ENCODE peak calls at places on chromosome 4, in four cellular contexts. I is kidney, Z is A549, T is ascending aorta. Q is an unnamed sample. For H3K4me1, the result is how much of the 10 kb centered on the place peaks cover.

GRCh38 chr4:173506780-173507211 is 23.2 kb downstream of the HAND2 start:
- DNase-seq in I (no peak), Z (no peak), T (peak), Q (no peak)

GRCh38 chr4:74682567-74683359 is 111.6 kb downstream of the BTC start:
- DNase-seq in I (no peak), Z (peak), T (peak), Q (peak)

GRCh38 chr4:24210332-24210902 is 320.6 kb upstream of the PPARGC1A start:
- DNase-seq in I (peak), Z (peak), T (peak), Q (no peak)

GRCh38 chr4:30716158-30716557 is 4.0 kb upstream of the PCDH7 start:
- DNase-seq in I (no peak), Z (peak), T (no peak), Q (peak)

GRCh38 chr4:7981738-7982394 is 42.2 kb upstream of the AFAP1 start:
- DNase-seq in I (no peak), Z (no peak), T (no peak), Q (no peak)

GRCh38 chr4:113686950-113687718 is 74.4 kb downstream of the CAMK2D start:
- DNase-seq in I (no peak), Z (no peak), T (no peak), Q (no peak)

GRCh38 chr4:99968330-99968729 is 18.3 kb upstream of the H2AZ1 start:
- DNase-seq in I (no peak), Z (no peak), T (no peak), Q (no peak)

GRCh38 chr4:148108776-148109175 is 333.4 kb downstream of the NR3C2 start:
- DNase-seq in I (no peak), Z (no peak), T (no peak), Q (no peak)

GRCh38 chr4:183830438-183830985 is 74.6 kb upstream of the STOX2 start:
- DNase-seq in I (no peak), Z (no peak), T (no peak), Q (no peak)

GRCh38 chr4:154467886-154468285 is 23.7 kb downstream of the DCHS2 start:
- DNase-seq in I (no peak), Z (no peak), T (no peak), Q (no peak)

GRCh38 chr4:94636004-94636403 is 121.8 kb upstream of the BMPR1B start:
- DNase-seq in I (no peak), Z (no peak), T (no peak), Q (no peak)

GRCh38 chr4:26936284-26937065 is 75.8 kb downstream of the STIM2 start:
- DNase-seq in I (peak), Z (no peak), T (no peak), Q (no peak)

GRCh38 chr4:165464813-165465381 is 86.1 kb downstream of the CPE start:
- DNase-seq in I (no peak), Z (peak), T (no peak), Q (peak)

GRCh38 chr4:95084584-95084983 is 326.8 kb downstream of the BMPR1B start:
- DNase-seq in I (no peak), Z (no peak), T (no peak), Q (no peak)

GRCh38 chr4:31545330-31545729 is 825.2 kb downstream of the PCDH7 start:
- DNase-seq in I (no peak), Z (no peak), T (no peak), Q (no peak)

GRCh38 chr4:27176400-27176799 is 315.8 kb downstream of the STIM2 start:
- DNase-seq in I (no peak), Z (no peak), T (peak), Q (peak)

GRCh38 chr4:70533211-70533610 is 14.8 kb downstream of the AMTN start:
- DNase-seq in I (no peak), Z (no peak), T (no peak), Q (no peak)

GRCh38 chr4:164536829-164537228 is 217.1 kb upstream of the SMIM31 start:
- DNase-seq in I (no peak), Z (no peak), T (peak), Q (no peak)

GRCh38 chr4:81747242-81747930 is 275.7 kb upstream of the RASGEF1B start:
- DNase-seq in I (no peak), Z (no peak), T (no peak), Q (peak)

GRCh38 chr4:156481845-156482244 is 489.8 kb downstream of the PDGFC start:
- DNase-seq in I (no peak), Z (no peak), T (no peak), Q (no peak)

GRCh38 chr4:59120287-59120814 is 2010.2 kb upstream of the IGFBP7 start:
- DNase-seq in I (no peak), Z (no peak), T (no peak), Q (no peak)

GRCh38 chr4:184785813-184786212 is 40.0 kb downstream of the ACSL1 start:
- DNase-seq in I (no peak), Z (no peak), T (no peak), Q (no peak)

GRCh38 chr4:73864973-73865372 is 4.2 kb upstream of the CXCL1 start:
- DNase-seq in I (no peak), Z (no peak), T (no peak), Q (no peak)

GRCh38 chr4:20095805-20096541 is 155.7 kb upstream of the SLIT2 start:
- DNase-seq in I (no peak), Z (no peak), T (no peak), Q (no peak)

GRCh38 chr4:109383823-109384222 is 49.8 kb upstream of the SEC24B start:
- DNase-seq in I (no peak), Z (no peak), T (no peak), Q (no peak)

GRCh38 chr4:175622887-175623286 is 189.2 kb downstream of the GPM6A start:
- DNase-seq in I (no peak), Z (no peak), T (no peak), Q (no peak)
- TF ChIP-seq CTCF in I (no peak), Z (no peak), T (no peak), Q (no peak)

DNA sequence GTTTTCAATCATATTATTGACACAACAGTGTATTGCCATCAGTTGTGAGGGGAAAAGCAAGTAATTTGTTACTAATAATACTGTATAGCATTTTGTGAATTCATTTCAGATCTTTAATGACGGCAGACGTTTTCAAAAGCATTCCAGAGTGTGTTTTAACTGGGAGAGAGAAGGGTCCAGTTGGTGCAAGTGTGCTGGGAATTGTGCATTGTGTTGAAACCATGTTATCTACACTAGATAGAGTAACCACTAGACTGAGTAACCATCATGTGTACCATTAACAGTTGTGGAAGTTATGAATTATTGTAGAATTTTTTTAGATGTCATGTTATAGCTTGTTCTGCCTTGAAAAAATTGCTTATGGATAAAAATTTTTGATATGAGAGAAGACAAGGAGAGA is 104.5 kb upstream of the VEGFC start:
- DNase-seq in I (no peak), Z (no peak), T (no peak), Q (peak)
- H3K4me1 ChIP-seq in I (under half), Z (under half), T (under half), Q (under half)

GRCh38 chr4:101187837-101188236 is 159.5 kb downstream of the PPP3CA start:
- DNase-seq in I (no peak), Z (no peak), T (no peak), Q (no peak)
- TF ChIP-seq CTCF in I (no peak), Z (peak), T (no peak), Q (peak)

GRCh38 chr4:1759818-1760223 is 33.3 kb upstream of the FGFR3 start:
- DNase-seq in I (no peak), Z (no peak), T (no peak), Q (no peak)

GRCh38 chr4:1762264-1763010 is 30.7 kb upstream of the FGFR3 start:
- DNase-seq in I (no peak), Z (no peak), T (no peak), Q (no peak)

GRCh38 chr4:1760521-1761001 is 32.5 kb upstream of the FGFR3 start:
- DNase-seq in I (no peak), Z (no peak), T (no peak), Q (no peak)

GRCh38 chr4:1763070-1763549 is 30.0 kb upstream of the FGFR3 start:
- DNase-seq in I (no peak), Z (no peak), T (no peak), Q (no peak)

GRCh38 chr4:1761130-1761688 is 31.9 kb upstream of the FGFR3 start:
- DNase-seq in I (no peak), Z (no peak), T (no peak), Q (no peak)
- H3K4me1 ChIP-seq in I (under half), Z (under half), T (under half), Q (under half)

GRCh38 chr4:9792381-9792780 is 10.9 kb downstream of the DRD5 start:
- DNase-seq in I (no peak), Z (no peak), T (no peak), Q (no peak)
- TF ChIP-seq CTCF in I (no peak), Z (no peak), T (no peak), Q (no peak)

GRCh38 chr4:54093609-54094240 is 6.2 kb upstream of the GSX2 start:
- DNase-seq in I (no peak), Z (no peak), T (no peak), Q (no peak)
- H3K4me1 ChIP-seq in I (under half), Z (under half), T (under half), Q (under half)

GRCh38 chr4:2025817-2026216 is 17.0 kb upstream of the NELFA start:
- DNase-seq in I (no peak), Z (no peak), T (no peak), Q (no peak)

GRCh38 chr4:2024683-2025082 is 15.9 kb upstream of the NELFA start:
- DNase-seq in I (no peak), Z (no peak), T (no peak), Q (no peak)
- TF ChIP-seq CTCF in I (no peak), Z (no peak), T (no peak), Q (no peak)

GRCh38 chr4:182206916-182207315 is 36.3 kb upstream of the TENM3 start:
- DNase-seq in I (no peak), Z (no peak), T (no peak), Q (no peak)

GRCh38 chr4:182202650-182203049 is 40.6 kb upstream of the TENM3 start:
- DNase-seq in I (no peak), Z (no peak), T (no peak), Q (no peak)

GRCh38 chr4:182204042-182204441 is 39.2 kb upstream of the TENM3 start:
- DNase-seq in I (no peak), Z (no peak), T (no peak), Q (peak)

GRCh38 chr4:182206266-182206665 is 36.9 kb upstream of the TENM3 start:
- DNase-seq in I (no peak), Z (no peak), T (no peak), Q (no peak)

GRCh38 chr4:182205293-182205692 is 37.9 kb upstream of the TENM3 start:
- DNase-seq in I (no peak), Z (no peak), T (no peak), Q (no peak)
- H3K4me1 ChIP-seq in I (under half), Z (under half), T (under half), Q (under half)

GRCh38 chr4:84263415-84263814 is 235.7 kb downstream of the NKX6-1 start:
- DNase-seq in I (no peak), Z (no peak), T (no peak), Q (no peak)

GRCh38 chr4:84260495-84260894 is 238.6 kb downstream of the NKX6-1 start:
- DNase-seq in I (no peak), Z (no peak), T (no peak), Q (no peak)

GRCh38 chr4:84264652-84265051 is 234.4 kb downstream of the NKX6-1 start:
- DNase-seq in I (no peak), Z (no peak), T (no peak), Q (no peak)

GRCh38 chr4:84254537-84254936 is 244.6 kb downstream of the NKX6-1 start:
- DNase-seq in I (no peak), Z (no peak), T (no peak), Q (no peak)

GRCh38 chr4:84258905-84259830 is 239.9 kb downstream of the NKX6-1 start:
- DNase-seq in I (no peak), Z (peak), T (no peak), Q (peak)
- TF ChIP-seq CTCF in I (peak), Z (no peak), T (no peak), Q (peak)

Q was measured in cardiac muscle cell.